ENCODE peak calls at places on chromosomes 12 and 14, in five cellular contexts. U is foreskin fibroblast; K is AG09319; I is CD8-positive, alpha-beta T cell; R is psoas muscle. N is an unnamed sample.

GRCh38 chr12:93015970-93016751 is 87.1 kb upstream of the EEA1 start:
- DNase-seq in U (peak; percentile 14), K (no peak), I (no peak), R (no peak), N (no peak)

GRCh38 chr12:117836476-117836875 is 132.3 kb downstream of the KSR2 start:
- DNase-seq in U (no peak), K (no peak), I (no peak), R (no peak), N (no peak)

GRCh38 chr14:32588448-32589320 is 259.6 kb downstream of the AKAP6 start:
- DNase-seq in U (peak; percentile 82), K (no peak), I (no peak), R (no peak), N (peak; percentile 19)

GRCh38 chr14:31877333-31877798 is 199.7 kb upstream of the ARHGAP5 start:
- DNase-seq in U (peak; percentile 49), K (no peak), I (no peak), R (no peak), N (no peak)

GRCh38 chr14:96104469-96105057 is 65.4 kb downstream of the C14orf132 start:
- DNase-seq in U (peak; percentile 99), K (peak; percentile 99), I (no peak), R (peak; percentile 90), N (peak; percentile 20)

GRCh38 chr12:8637666-8638065 is 25.0 kb downstream of the MFAP5 start:
- DNase-seq in U (no peak), K (no peak), I (no peak), R (no peak), N (no peak)

GRCh38 chr12:121786441-121786825 is 7.1 kb downstream of the RHOF start:
- DNase-seq in U (peak; percentile 98), K (no peak), I (peak; percentile 69), R (peak; percentile 82), N (no peak)

GRCh38 chr14:72476657-72477499 is 417.0 kb downstream of the DPF3 start:
- DNase-seq in U (peak; percentile 79), K (peak; percentile 23), I (peak; percentile 33), R (no peak), N (no peak)

GRCh38 chr12:123471374-123472068 is 13.6 kb downstream of the SNRNP35 start:
- DNase-seq in U (peak; percentile 90), K (peak; percentile 49), I (no peak), R (peak; percentile 68), N (no peak)

GRCh38 chr14:69133206-69134125 is 19.5 kb downstream of the DCAF5 start:
- DNase-seq in U (peak; percentile 89), K (no peak), I (no peak), R (no peak), N (no peak)

GRCh38 chr14:22112004-22112403 is 438.4 kb upstream of the OR4E1 start:
- DNase-seq in U (no peak), K (no peak), I (peak; percentile 47), R (no peak), N (peak; percentile 65)

GRCh38 chr12:54935235-54935951 is 49.2 kb downstream of the TESPA1 start:
- DNase-seq in U (peak; percentile 86), K (peak; percentile 40), I (peak; percentile 36), R (no peak), N (no peak)

GRCh38 chr14:88825503-88825902 is 1.1 kb downstream of the TTC8 start:
- DNase-seq in U (no peak), K (no peak), I (no peak), R (no peak), N (no peak)

GRCh38 chr14:72478397-72479025 is 415.4 kb downstream of the DPF3 start:
- DNase-seq in U (no peak), K (no peak), I (no peak), R (no peak), N (peak; percentile 23)

GRCh38 chr12:62021808-62022207 is 238.4 kb upstream of the USP15 start:
- DNase-seq in U (no peak), K (no peak), I (no peak), R (no peak), N (no peak)

GRCh38 chr14:100212476-100213333 is 26.2 kb upstream of the YY1 start:
- DNase-seq in U (no peak), K (no peak), I (no peak), R (no peak), N (no peak)

GRCh38 chr14:72742682-72743195 is 151.2 kb downstream of the DPF3 start:
- DNase-seq in U (no peak), K (no peak), I (no peak), R (no peak), N (no peak)

GRCh38 chr14:74569826-74570591 is 42.0 kb downstream of the LTBP2 start:
- DNase-seq in U (peak; percentile 64), K (no peak), I (no peak), R (peak; percentile 23), N (no peak)

GRCh38 chr12:115132145-115132544 is 448.2 kb upstream of the TBX3 start:
- DNase-seq in U (peak; percentile 86), K (peak; percentile 62), I (no peak), R (no peak), N (no peak)

GRCh38 chr12:15837141-15837781 is 44.9 kb upstream of the STRAP start:
- DNase-seq in U (peak; percentile 67), K (peak; percentile 70), I (no peak), R (no peak), N (no peak)

GRCh38 chr14:67191768-67192290 is 2.6 kb downstream of the GARIN2 start:
- DNase-seq in U (peak; percentile 20), K (no peak), I (no peak), R (no peak), N (no peak)

GRCh38 chr12:24728366-24728765 is 220.5 kb downstream of the BCAT1 start:
- DNase-seq in U (peak; percentile 17), K (peak; percentile 4), I (no peak), R (no peak), N (no peak)

GRCh38 chr12:65923228-65923627 is 98.9 kb downstream of the HMGA2 start:
- DNase-seq in U (no peak), K (no peak), I (no peak), R (no peak), N (no peak)

GRCh38 chr12:65956056-65956738 is 131.9 kb downstream of the HMGA2 start:
- DNase-seq in U (no peak), K (no peak), I (no peak), R (no peak), N (no peak)

GRCh38 chr14:51079489-51079888 is 15.4 kb downstream of the TRIM9 start:
- DNase-seq in U (no peak), K (no peak), I (no peak), R (no peak), N (no peak)

DNA sequence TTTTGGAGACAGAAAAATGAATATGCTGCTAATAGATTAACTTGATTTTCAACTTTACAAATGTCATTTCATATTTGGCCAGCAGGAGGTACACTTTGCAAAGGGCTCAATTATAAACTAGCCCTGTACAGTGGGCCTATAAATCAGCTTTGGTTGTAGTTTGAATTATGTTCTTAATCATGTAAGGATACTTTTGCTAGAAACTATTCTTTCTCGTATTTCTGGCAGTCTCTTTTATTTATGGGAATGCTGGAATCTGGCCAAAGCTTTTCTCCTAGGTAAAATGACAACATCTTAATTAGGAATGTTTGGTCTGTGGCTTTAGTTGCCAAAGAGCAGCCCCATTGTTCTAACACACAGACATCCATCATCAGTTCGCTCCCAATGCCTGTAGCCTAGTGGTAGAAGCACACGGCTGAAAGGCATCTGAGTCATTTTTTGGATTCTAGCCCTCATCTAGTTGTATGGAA is 1322.3 kb upstream of the SEL1L start:
- DNase-seq in U (peak; percentile 53), K (no peak), I (no peak), R (no peak), N (no peak)
- TF ChIP-seq CTCF in U (no peak), K (peak; percentile 31), I (no peak), R (no peak), N (peak; percentile 57)

GRCh38 chr14:104681689-104682074 is 7.7 kb upstream of the INF2 start:
- DNase-seq in U (peak; percentile 90), K (peak; percentile 43), I (no peak), R (peak; percentile 89), N (peak; percentile 77)

GRCh38 chr14:104678901-104679705 is 10.3 kb upstream of the INF2 start:
- DNase-seq in U (no peak), K (no peak), I (no peak), R (peak; percentile 51), N (no peak)

GRCh38 chr14:104680056-104680805 is 9.2 kb upstream of the INF2 start:
- DNase-seq in U (peak; percentile 91), K (no peak), I (no peak), R (peak; percentile 46), N (no peak)

GRCh38 chr14:104682107-104682593 is 7.3 kb upstream of the INF2 start:
- DNase-seq in U (no peak), K (no peak), I (no peak), R (peak; percentile 35), N (peak; percentile 40)

DNA sequence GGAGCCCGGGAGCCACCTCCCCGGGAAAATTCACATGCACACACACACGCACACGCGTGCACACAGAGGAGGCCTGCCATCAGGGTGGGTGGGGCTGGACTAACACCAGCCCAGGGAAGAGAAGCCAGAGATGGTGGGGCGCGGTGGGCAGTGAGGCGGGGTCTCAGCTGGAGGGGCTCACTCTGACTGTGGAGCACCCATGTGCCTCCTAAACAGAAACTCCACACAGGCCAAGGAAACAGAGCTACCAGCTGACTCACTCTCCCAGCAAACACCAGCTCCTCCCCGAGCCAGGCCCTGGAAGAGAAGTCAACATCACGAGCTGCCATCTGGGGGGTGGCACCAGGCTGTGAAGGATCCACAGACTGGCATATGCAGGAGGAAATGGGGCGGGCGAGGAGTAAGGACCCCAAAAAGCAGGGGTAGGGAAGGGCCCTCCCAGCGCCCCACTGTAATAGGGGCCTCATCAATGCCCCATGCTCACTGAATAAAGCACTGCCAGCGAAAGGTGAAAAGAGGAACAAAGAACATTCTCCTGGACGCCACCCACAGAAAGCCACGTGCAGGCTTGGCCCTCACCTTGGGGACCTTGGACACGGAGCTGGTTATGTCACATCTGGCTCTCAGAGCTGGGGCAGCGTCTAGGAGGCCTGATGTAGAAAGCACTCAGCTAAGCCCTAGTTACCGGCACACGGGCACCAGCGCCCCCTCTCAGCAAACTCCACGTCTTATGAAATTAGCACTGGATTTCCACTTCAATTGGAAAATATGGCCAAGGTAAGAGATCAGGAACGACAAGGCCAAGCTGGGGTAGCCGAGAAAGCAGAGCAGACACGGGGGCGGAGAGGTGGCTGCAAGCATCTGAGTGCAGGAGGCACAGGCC is 8.4 kb upstream of the INF2 start:
- DNase-seq in U (peak; percentile 90), K (no peak), I (no peak), R (peak; percentile 62), N (no peak)
- TF ChIP-seq CTCF in U (peak; percentile 14), K (peak; percentile 7), I (no peak), R (no peak), N (no peak)

GRCh38 chr14:104081493-104081835 is 4.0 kb upstream of the ASPG start:
- DNase-seq in U (no peak), K (no peak), I (no peak), R (no peak), N (no peak)

GRCh38 chr14:104080557-104081492 is 4.7 kb upstream of the ASPG start:
- DNase-seq in U (no peak), K (no peak), I (no peak), R (no peak), N (no peak)

GRCh38 chr14:104076743-104077142 is 8.8 kb upstream of the ASPG start:
- DNase-seq in U (no peak), K (no peak), I (no peak), R (no peak), N (no peak)

GRCh38 chr14:104075530-104076151 is 9.9 kb upstream of the ASPG start:
- DNase-seq in U (peak; percentile 37), K (no peak), I (no peak), R (no peak), N (no peak)

GRCh38 chr14:104078031-104078455 is 7.5 kb upstream of the ASPG start:
- DNase-seq in U (peak; percentile 89), K (peak; percentile 54), I (peak; percentile 84), R (peak; percentile 89), N (peak; percentile 90)
- TF ChIP-seq CTCF in U (peak; percentile 100), K (no peak), I (peak; percentile 100), R (peak; percentile 99), N (peak; percentile 100)

GRCh38 chr12:102917026-102917787 is at the start of gene PAH:
- DNase-seq in U (no peak), K (no peak), I (peak; percentile 27), R (no peak), N (peak; percentile 39)
- TF ChIP-seq CTCF in U (no peak), K (no peak), I (no peak), R (no peak), N (no peak)

N was measured in nephron progenitor cell.